ENCODE peak calls at places on chromosomes 6 and 20, in seven cellular contexts. H, P, D, I, Y, Q and O are unnamed samples.

GRCh38 chr6:32173051-32173727 is 2.7 kb downstream of the AGPAT1 start:
- DNase-seq in Q (no peak), D (no peak), Y (no peak), P (no peak), H (peak), I (no peak), O (no peak)

GRCh38 chr20:43983904-43984361 is 69.3 kb downstream of the TOX2 start:
- DNase-seq in I (no peak), H (no peak), D (no peak), P (no peak), Q (no peak), Y (no peak), O (no peak)

GRCh38 chr6:116580198-116580597 is 8.9 kb downstream of the RWDD1 start:
- DNase-seq in D (peak), Q (peak), P (no peak), Y (no peak), H (no peak), I (no peak), O (no peak)

GRCh38 chr20:44089987-44090674 is 96.9 kb downstream of the JPH2 start:
- DNase-seq in I (no peak), Q (no peak), Y (no peak), P (peak), D (peak), H (no peak), O (no peak)

GRCh38 chr20:45918182-45918737 is 6.3 kb upstream of the PLTP start:
- DNase-seq in Y (no peak), P (no peak), Q (no peak), H (no peak), D (peak), I (no peak), O (no peak)

GRCh38 chr6:13526718-13527668 is 39.6 kb upstream of the GFOD1 start:
- DNase-seq in Y (peak), P (peak), H (no peak), I (peak), D (no peak), Q (no peak), O (peak)

GRCh38 chr6:35360349-35361138 is 18.2 kb downstream of the PPARD start:
- DNase-seq in Y (peak), D (peak), H (peak), P (no peak), Q (peak), I (no peak), O (peak)

GRCh38 chr6:129936329-129937165 is 75.4 kb upstream of the TMEM244 start:
- DNase-seq in D (peak), Q (peak), P (peak), H (peak), Y (no peak), I (no peak), O (peak)

GRCh38 chr6:85865665-85866372 is 223.1 kb upstream of the SYNCRIP start:
- DNase-seq in H (no peak), Q (peak), P (no peak), I (no peak), D (peak), Y (no peak), O (no peak)

GRCh38 chr6:13303668-13304017 is 24.7 kb downstream of the TBC1D7 start:
- DNase-seq in I (peak), Y (peak), D (peak), Q (peak), H (no peak), P (peak), O (peak)

GRCh38 chr6:41122373-41122772 is 31.8 kb downstream of the TREML1 start:
- DNase-seq in Q (no peak), I (no peak), Y (no peak), H (no peak), P (no peak), D (peak), O (no peak)

GRCh38 chr6:7899046-7899888 is 11.3 kb downstream of the TXNDC5 start:
- DNase-seq in P (peak), H (peak), D (no peak), Y (no peak), Q (no peak), I (no peak), O (no peak)

GRCh38 chr6:43090557-43090952 is 14.4 kb downstream of the PTK7 start:
- DNase-seq in P (no peak), D (peak), Y (no peak), I (peak), Q (no peak), H (peak), O (no peak)

GRCh38 chr6:15793288-15793687 is 130.5 kb upstream of the DTNBP1 start:
- DNase-seq in Y (peak), D (peak), H (no peak), I (no peak), Q (no peak), P (no peak), O (no peak)

GRCh38 chr20:8183526-8183925 is 51.5 kb downstream of the PLCB1 start:
- DNase-seq in Q (no peak), Y (no peak), I (no peak), P (no peak), D (peak), H (no peak), O (no peak)

GRCh38 chr6:32190946-32191677 is 1.1 kb upstream of the PBX2 start:
- DNase-seq in Q (no peak), I (no peak), D (no peak), H (no peak), P (no peak), Y (no peak), O (no peak)

GRCh38 chr6:29845405-29846006 is 17.9 kb downstream of the HLA-G start:
- DNase-seq in H (no peak), Q (no peak), D (no peak), I (no peak), P (no peak), Y (no peak), O (no peak)

GRCh38 chr6:15614277-15614676 is 48.6 kb downstream of the DTNBP1 start:
- DNase-seq in Q (no peak), H (no peak), Y (no peak), P (no peak), I (no peak), D (no peak), O (no peak)

GRCh38 chr6:73798592-73798991 is 102.6 kb downstream of the CD109 start:
- DNase-seq in Q (peak), I (no peak), D (peak), H (peak), Y (no peak), P (no peak), O (peak)

GRCh38 chr6:31736026-31736767 is at the start of gene CLIC1:
- DNase-seq in I (peak), Y (peak), P (peak), Q (peak), D (peak), H (peak), O (peak)

GRCh38 chr20:48760403-48760889 is 67.4 kb downstream of the PREX1 start:
- DNase-seq in P (peak), D (peak), Q (no peak), H (no peak), I (peak), Y (no peak), O (peak)

GRCh38 chr6:83467620-83468036 is 36.8 kb upstream of the ME1 start:
- DNase-seq in Q (no peak), H (no peak), Y (peak), I (no peak), P (no peak), D (no peak), O (peak)

GRCh38 chr20:46703435-46703834 is 6.0 kb upstream of the SLC2A10 start:
- DNase-seq in Y (no peak), D (no peak), Q (no peak), P (no peak), H (no peak), I (no peak), O (no peak)

GRCh38 chr20:62051166-62051900 is 14.3 kb downstream of the TAF4 start:
- DNase-seq in Q (no peak), Y (no peak), I (peak), H (no peak), P (no peak), D (no peak), O (no peak)

GRCh38 chr6:132933085-132933484 is 118.7 kb downstream of the RPS12 start:
- DNase-seq in H (peak), D (no peak), Q (no peak), Y (no peak), P (no peak), I (no peak), O (no peak)

GRCh38 chr20:14337400-14338171 is at the start of gene FLRT3:
- DNase-seq in P (peak), I (no peak), D (peak), H (peak), Y (peak), Q (peak), O (peak)

GRCh38 chr20:57714409-57715267 is 4.8 kb upstream of the PMEPA1 start:
- DNase-seq in H (no peak), D (peak), Y (no peak), I (no peak), Q (peak), P (no peak), O (no peak)

GRCh38 chr20:37357481-37358365 is 11.8 kb downstream of the SRC start:
- DNase-seq in Y (no peak), D (no peak), H (no peak), Q (no peak), P (no peak), I (peak), O (no peak)

GRCh38 chr6:106116125-106116524 is 30.0 kb downstream of the PRDM1 start:
- DNase-seq in Q (no peak), D (peak), P (no peak), H (no peak), Y (no peak), I (no peak), O (peak)

GRCh38 chr6:159772196-159772595 is 10.4 kb downstream of the ACAT2 start:
- DNase-seq in H (no peak), D (no peak), Y (no peak), Q (no peak), P (no peak), I (no peak), O (no peak)

GRCh38 chr6:159778542-159778941 is 10.9 kb downstream of the TCP1 start:
- DNase-seq in I (no peak), D (no peak), P (no peak), Q (no peak), Y (no peak), H (no peak), O (no peak)

GRCh38 chr6:159777240-159777904 is 12.0 kb downstream of the TCP1 start:
- DNase-seq in Y (no peak), P (no peak), I (no peak), D (no peak), Q (no peak), H (no peak), O (no peak)

DNA sequence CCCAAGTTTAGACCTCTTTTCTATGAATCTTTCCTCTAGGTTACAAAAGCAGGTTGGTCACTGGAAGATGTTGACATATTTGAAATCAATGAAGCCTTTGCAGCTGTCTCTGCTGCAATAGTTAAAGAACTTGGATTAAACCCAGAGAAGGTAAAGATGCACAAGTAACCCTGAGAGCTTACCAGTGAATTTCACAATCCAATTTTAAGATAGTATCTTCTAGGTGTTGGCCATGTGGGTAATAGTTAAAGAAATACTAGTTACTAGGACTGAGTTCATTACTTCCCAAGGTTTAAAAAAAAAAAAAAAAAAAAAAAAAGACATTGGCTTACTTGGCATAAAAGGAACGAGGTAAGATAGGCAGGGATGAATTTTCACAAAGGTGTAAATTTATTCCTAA is 11.3 kb downstream of the TCP1 start:
- DNase-seq in Q (no peak), P (no peak), D (no peak), Y (no peak), H (no peak), I (no peak), O (no peak)
- TF ChIP-seq CTCF in Q (no peak), P (no peak), D (no peak), Y (no peak), H (no peak), I (no peak), O (no peak)

DNA sequence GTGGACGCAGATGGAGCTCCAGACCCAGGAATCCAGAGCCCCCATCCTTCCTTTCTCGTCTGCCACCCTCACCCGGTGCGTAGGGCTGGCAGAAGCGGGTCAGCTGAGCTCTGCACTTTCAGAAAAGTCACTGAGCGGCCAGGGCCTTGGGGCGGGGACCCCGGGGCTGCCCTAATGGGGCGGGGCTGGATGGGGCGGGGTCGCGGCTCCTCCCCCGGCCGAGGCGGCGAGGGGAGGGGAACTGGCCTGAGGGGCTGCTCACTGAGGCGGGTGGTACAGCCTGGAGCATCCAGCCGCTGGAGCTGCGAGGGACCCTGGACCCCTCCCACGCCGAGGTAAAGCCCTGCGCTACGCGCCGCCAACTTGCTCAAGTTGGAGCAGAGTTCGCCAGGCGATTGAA is at the start of the genes DEFB124 and REM1:
- DNase-seq in Y (peak), P (no peak), H (peak), I (no peak), D (no peak), Q (no peak), O (peak)
- H3K4me3 ChIP-seq in Y (peak), P (peak), H (peak), I (peak), D (no peak), Q (no peak), O (peak)

DNA sequence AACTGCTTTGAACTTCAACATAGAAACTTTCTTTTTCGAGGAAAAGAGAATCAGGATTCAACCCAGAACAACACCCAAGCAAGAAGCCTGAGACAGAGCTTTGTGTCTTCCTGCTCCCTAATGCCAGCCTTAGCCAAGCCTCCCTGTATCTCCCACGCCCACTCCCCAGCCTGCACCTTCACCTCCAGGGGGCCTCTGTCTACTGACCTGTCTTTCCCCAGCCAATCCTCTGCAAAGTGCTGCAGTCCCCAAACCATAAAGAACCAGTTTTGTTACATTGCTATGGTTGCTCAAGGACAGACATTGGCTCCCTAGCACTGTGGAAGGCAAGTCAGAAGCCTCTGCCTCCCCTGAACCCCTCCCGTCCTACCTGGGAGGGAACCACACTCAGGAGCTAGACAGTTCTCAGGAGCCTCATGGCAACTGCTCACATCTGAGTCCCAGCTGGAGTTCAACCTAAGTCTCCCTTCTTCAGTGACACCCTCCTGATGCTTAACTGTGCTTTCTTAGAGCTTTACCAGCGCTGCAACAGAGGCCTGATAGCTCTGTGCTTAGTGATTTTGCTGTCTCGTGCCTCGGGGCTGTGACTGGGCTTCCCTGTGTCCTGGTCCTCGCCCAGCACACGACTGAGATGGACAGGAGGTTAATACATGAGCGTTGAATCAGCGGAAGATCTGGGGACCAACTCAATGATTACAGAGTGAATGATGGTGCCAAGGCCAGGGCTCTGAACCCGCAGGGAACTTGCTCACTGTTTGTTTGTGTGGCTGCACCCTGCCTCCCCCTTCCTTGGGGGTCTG is 101.5 kb upstream of the DUSP22 start:
- DNase-seq in I (no peak), D (no peak), Y (no peak), P (peak), H (peak), Q (no peak), O (no peak)
- TF ChIP-seq CTCF in I (no peak), D (no peak), Y (no peak), P (peak), H (peak), Q (no peak), O (no peak)

DNA sequence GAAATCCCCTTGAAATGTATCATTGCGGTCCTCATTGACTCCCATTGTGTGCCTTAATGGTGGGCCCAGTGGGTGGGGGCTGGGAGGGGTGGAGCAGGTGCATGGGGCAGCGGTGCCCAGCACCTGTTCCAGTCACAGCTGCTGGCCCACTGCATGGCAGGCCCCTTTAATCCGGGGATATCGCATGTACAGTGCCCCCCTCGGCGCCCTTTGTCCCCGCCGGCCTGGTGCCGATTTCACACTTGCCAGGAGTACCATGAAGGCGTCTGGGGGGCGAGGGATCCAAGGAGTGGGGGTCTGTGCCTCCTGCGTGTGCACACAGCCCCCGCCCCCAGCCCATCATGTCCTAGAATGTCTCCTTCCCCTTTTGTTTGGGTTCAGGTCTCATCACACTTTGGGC is 2.8 kb downstream of the SNAI1 start:
- DNase-seq in P (no peak), D (no peak), Y (no peak), I (no peak), H (no peak), Q (no peak), O (no peak)
- H3K4me3 ChIP-seq in P (no peak), D (peak), Y (peak), I (no peak), H (peak), Q (peak), O (peak)

GRCh38 chr6:121615493-121615892 is 180.0 kb downstream of the GJA1 start:
- DNase-seq in Y (no peak), I (no peak), D (no peak), P (no peak), Q (no peak), H (peak), O (no peak)
- TF ChIP-seq CTCF in Y (no peak), I (no peak), D (peak), P (no peak), Q (peak), H (peak), O (no peak)

DNA sequence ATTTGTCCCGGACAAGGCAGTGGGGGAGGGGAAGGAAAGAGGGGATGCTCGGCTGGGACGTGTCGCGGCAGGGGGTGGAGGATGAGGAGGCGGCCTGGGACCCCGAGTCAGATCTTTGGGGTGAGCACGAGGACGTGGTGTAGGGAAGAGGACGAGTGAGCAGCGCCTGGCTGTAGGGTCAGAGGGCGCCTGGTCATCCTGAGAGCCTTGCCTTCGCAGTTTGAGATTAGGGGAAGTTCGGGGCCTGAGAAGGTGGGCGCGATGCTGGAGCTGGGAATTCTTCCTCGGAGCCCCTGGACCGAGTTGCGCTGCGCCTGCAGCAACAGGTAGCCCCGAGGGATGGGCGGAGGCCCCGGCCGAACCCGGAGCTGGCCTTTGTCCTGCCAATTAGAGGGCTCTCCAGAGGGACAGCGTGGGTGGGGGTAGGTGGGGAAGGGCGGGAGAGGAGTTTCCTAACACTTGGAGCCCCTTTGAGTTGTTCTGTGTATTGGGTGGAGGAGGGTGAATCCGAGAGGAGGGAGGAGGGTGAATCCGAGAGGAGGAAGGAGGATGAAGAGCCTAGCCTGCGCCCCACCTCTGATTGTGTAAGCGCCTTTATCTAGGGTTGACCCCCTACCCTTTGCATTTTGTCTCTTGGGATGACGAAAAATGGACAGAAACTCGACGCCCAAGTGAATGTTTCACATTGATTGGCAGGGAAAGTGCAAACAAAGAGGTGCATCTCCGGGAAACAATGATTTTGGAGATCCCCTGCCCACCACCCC is 72.1 kb downstream of the SOX4 start:
- DNase-seq in Q (no peak), Y (peak), H (peak), P (no peak), I (no peak), D (no peak), O (no peak)
- H3K4me3 ChIP-seq in Q (peak), Y (peak), H (peak), P (no peak), I (no peak), D (peak), O (peak)

GRCh38 chr6:152206072-152206818 is 398.8 kb downstream of the ESR1 start:
- DNase-seq in P (peak), D (peak), H (peak), Q (no peak), I (no peak), Y (peak), O (no peak)
- TF ChIP-seq CTCF in P (peak), D (peak), H (peak), Q (peak), I (peak), Y (peak), O (peak)

DNA sequence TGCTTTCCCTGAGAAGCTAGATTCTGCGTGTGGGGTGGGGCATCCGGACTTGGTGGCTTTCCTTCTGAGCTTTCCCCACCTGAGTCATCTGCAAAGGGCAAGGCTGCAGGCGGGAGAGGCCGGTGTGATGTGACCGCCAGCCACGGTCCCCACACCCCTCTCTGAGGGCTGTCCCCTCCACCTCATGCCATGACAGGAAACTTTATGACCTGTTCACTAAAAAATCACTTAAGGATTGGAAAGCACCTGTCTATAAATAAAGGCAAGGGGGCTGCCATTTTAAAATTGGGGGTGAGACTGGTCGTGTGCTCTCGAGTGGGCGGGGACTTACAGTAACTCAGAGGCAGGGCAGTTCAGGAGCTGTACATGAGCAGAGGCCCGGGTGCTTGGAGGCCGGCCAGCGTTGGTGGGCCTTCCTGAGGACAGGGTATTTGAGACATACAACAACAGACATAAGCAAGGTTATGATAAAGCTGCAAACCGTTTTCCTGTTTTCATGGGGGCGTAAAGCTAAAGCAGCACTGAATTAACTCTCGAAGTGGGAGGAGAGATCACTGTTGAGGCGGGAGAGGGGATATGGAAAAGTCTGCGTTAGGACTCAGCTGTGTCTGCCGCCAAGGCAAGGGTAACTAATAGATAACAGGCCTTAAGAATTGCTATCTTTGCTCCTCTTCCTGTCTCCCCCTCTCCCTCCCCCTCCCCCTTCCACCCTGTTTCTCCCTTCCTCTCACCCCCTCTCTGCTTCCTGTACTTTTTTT is 16.1 kb upstream of the SERPINB1 start:
- DNase-seq in D (peak), H (no peak), Q (no peak), I (peak), Y (no peak), P (peak), O (peak)
- H3K4me3 ChIP-seq in D (no peak), H (no peak), Q (no peak), I (no peak), Y (no peak), P (peak), O (no peak)